ENCODE peak calls at places on chromosome 2, in seven cellular contexts. L is A549, E is foreskin fibroblast, I is AG04450, W is neural crest cell, T is cardiac fibroblast, G is left lung. P is an unnamed sample.
A peak's percentile ranks its signal among the peaks of the same experiment; 100 is the strongest.

GRCh38 chr2:218095853-218096252 is 26.8 kb downstream of the RUFY4 start:
- DNase-seq in L (no peak), E (no peak), G (no peak), W (no peak), T (no peak), I (no peak), P (no peak)

GRCh38 chr2:168758970-168759820 is 43.2 kb upstream of the NOSTRIN start:
- DNase-seq in L (peak; percentile 67), E (peak; percentile 29), G (no peak), T (peak; percentile 72), I (peak; percentile 20), W (no peak), P (no peak)

GRCh38 chr2:16664809-16665745 is 557 bp downstream of the CYRIA start:
- DNase-seq in W (no peak), T (no peak), L (no peak), I (no peak), G (no peak), E (no peak), P (no peak)

GRCh38 chr2:221999702-222000101 is 299.1 kb downstream of the PAX3 start:
- DNase-seq in I (peak; percentile 67), L (no peak), E (peak; percentile 54), T (peak; percentile 2), G (no peak), W (no peak), P (no peak)

GRCh38 chr2:162029287-162029901 is 44.6 kb downstream of the DPP4 start:
- DNase-seq in E (peak; percentile 82), W (no peak), I (no peak), G (no peak), T (peak; percentile 67), L (no peak), P (no peak)

GRCh38 chr2:19312949-19313348 is 45.5 kb downstream of the OSR1 start:
- DNase-seq in I (peak; percentile 4), T (peak; percentile 68), E (peak; percentile 65), G (no peak), W (no peak), L (peak; percentile 51), P (no peak)

GRCh38 chr2:162582357-162582798 is 238.4 kb downstream of the GCA start:
- DNase-seq in W (no peak), E (no peak), T (peak; percentile 15), L (peak; percentile 66), I (no peak), G (no peak), P (no peak)

GRCh38 chr2:15833731-15834130 is 106.6 kb upstream of the MYCN start:
- DNase-seq in I (no peak), E (no peak), L (no peak), W (no peak), T (no peak), G (no peak), P (no peak)

GRCh38 chr2:58428553-58429284 is 187.6 kb upstream of the FANCL start:
- DNase-seq in I (no peak), L (peak; percentile 14), W (peak; percentile 45), E (no peak), G (no peak), T (no peak), P (peak; percentile 58)

GRCh38 chr2:45102141-45102540 is 92.9 kb upstream of the SIX2 start:
- DNase-seq in L (no peak), G (no peak), I (no peak), E (no peak), T (no peak), W (no peak), P (no peak)

GRCh38 chr2:47004905-47005495 is 89.4 kb upstream of the MCFD2 start:
- DNase-seq in G (no peak), W (no peak), I (no peak), L (no peak), T (no peak), E (no peak), P (no peak)

GRCh38 chr2:47002031-47002430 is 86.4 kb upstream of the MCFD2 start:
- DNase-seq in W (no peak), I (no peak), G (no peak), T (no peak), L (no peak), E (no peak), P (no peak)

GRCh38 chr2:47003641-47004427 is 88.2 kb upstream of the MCFD2 start:
- DNase-seq in L (no peak), I (no peak), W (no peak), G (no peak), T (peak; percentile 35), E (no peak), P (no peak)

GRCh38 chr2:47000679-47001075 is 85.1 kb upstream of the MCFD2 start:
- DNase-seq in T (no peak), E (no peak), L (no peak), I (no peak), W (no peak), G (no peak), P (no peak)

GRCh38 chr2:47002480-47003381 is 87.1 kb upstream of the MCFD2 start:
- DNase-seq in E (no peak), I (no peak), G (no peak), L (no peak), W (peak; percentile 57), T (peak; percentile 27), P (no peak)
- TF ChIP-seq CTCF in E (no peak), I (no peak), G (no peak), L (no peak), W (no peak), T (no peak), P (no peak)

GRCh38 chr2:70103531-70104061 is 16.3 kb downstream of the PCBP1 start:
- DNase-seq in G (no peak), W (no peak), L (no peak), T (no peak), E (no peak), I (no peak), P (no peak)
- TF ChIP-seq CTCF in G (no peak), W (no peak), L (no peak), T (no peak), E (no peak), I (no peak), P (no peak)

DNA sequence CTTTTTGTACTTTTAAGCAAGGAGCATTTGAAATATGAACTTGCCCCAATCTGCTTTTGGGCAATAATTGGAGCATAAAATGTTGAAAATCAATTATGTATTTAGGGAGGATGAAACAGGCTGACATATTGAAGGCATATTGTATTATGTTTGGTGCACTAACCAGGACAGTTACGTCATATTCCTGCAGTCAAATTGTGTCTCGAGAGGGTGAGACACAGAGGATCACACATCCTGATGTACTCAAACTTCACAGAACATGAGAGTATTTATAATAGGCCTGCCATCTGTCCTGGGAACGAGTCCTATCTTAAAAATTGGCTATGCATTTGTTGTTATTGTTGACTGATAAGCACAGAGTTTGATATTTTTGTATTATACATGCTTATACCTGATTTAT is 44.7 kb downstream of the TANC1 start:
- DNase-seq in G (no peak), T (no peak), I (no peak), W (no peak), E (no peak), L (no peak), P (no peak)
- TF ChIP-seq CTCF in G (no peak), T (no peak), I (no peak), W (no peak), E (no peak), L (no peak), P (no peak)

GRCh38 chr2:105790467-105791118 is 45.9 kb downstream of the NCK2 start:
- DNase-seq in E (no peak), G (no peak), T (no peak), W (no peak), L (no peak), I (no peak), P (no peak)

GRCh38 chr2:105787376-105788318 is 42.9 kb downstream of the NCK2 start:
- DNase-seq in I (no peak), T (no peak), W (no peak), G (no peak), L (no peak), E (no peak), P (no peak)

GRCh38 chr2:105788670-105789290 is 44.1 kb downstream of the NCK2 start:
- DNase-seq in I (no peak), W (no peak), L (no peak), T (no peak), G (no peak), E (no peak), P (no peak)

GRCh38 chr2:105791229-105791628 is 46.5 kb downstream of the NCK2 start:
- DNase-seq in L (no peak), I (no peak), T (no peak), W (no peak), E (no peak), G (no peak), P (no peak)

GRCh38 chr2:105789745-105790466 is 45.2 kb downstream of the NCK2 start:
- DNase-seq in W (no peak), E (peak; percentile 77), T (peak; percentile 59), L (no peak), G (no peak), I (peak; percentile 8), P (no peak)
- TF ChIP-seq CTCF in W (peak; percentile 26), E (peak; percentile 5), T (no peak), L (no peak), G (no peak), I (no peak), P (peak; percentile 19)

GRCh38 chr2:215363461-215364156 is 51.8 kb downstream of the ATIC start:
- DNase-seq in G (no peak), I (no peak), L (no peak), E (peak; percentile 8), W (no peak), T (peak; percentile 62), P (no peak)

GRCh38 chr2:215364157-215365155 is 52.6 kb downstream of the ATIC start:
- DNase-seq in E (peak; percentile 2), T (peak; percentile 52), I (no peak), G (no peak), W (no peak), L (no peak), P (no peak)

GRCh38 chr2:215362562-215362904 is 50.7 kb downstream of the ATIC start:
- DNase-seq in I (no peak), E (no peak), L (no peak), G (no peak), T (peak; percentile 51), W (no peak), P (no peak)

GRCh38 chr2:215361876-215362561 is 50.2 kb downstream of the ATIC start:
- DNase-seq in T (peak; percentile 54), W (no peak), L (no peak), E (peak; percentile 7), I (no peak), G (no peak), P (no peak)

GRCh38 chr2:215363039-215363438 is 51.2 kb downstream of the ATIC start:
- DNase-seq in T (peak; percentile 49), L (no peak), I (no peak), E (peak; percentile 1), W (no peak), G (no peak), P (no peak)
- TF ChIP-seq CTCF in T (no peak), L (no peak), I (no peak), E (no peak), W (no peak), G (no peak), P (no peak)

GRCh38 chr2:164479460-164479859 is 141.8 kb downstream of the GRB14 start:
- DNase-seq in E (peak; percentile 1), I (no peak), L (peak; percentile 64), G (no peak), W (peak; percentile 30), T (peak; percentile 60), P (peak; percentile 13)
- TF ChIP-seq CTCF in E (peak; percentile 31), I (peak; percentile 39), L (peak; percentile 85), G (peak; percentile 41), W (peak; percentile 78), T (peak; percentile 34), P (peak; percentile 67)

P was measured in progenitor cell of endocrine pancreas.